ENCODE peak calls at places on chromosomes 7 and 10, in ten cellular contexts. S is A549, Y is mucosa of descending colon, J is fibroblast of mammary gland, O is fibroblast of pulmonary artery, Q is AG09309, E is HFFc6, N is uterus, L is thyroid gland, P is prostate gland. M is an unnamed sample.
A peak's percentile ranks its signal among the peaks of the same experiment; 100 is the strongest.

GRCh38 chr7:111240371-111240770 is 149.4 kb downstream of the LRRN3 start:
- DNase-seq in S (no peak), Y (no peak), J (no peak), O (no peak), Q (no peak), E (no peak), N (no peak), L (no peak), P (no peak), M (no peak)

GRCh38 chr10:8130973-8131911 is 76.8 kb downstream of the GATA3 start:
- DNase-seq in S (peak; percentile 36), Y (no peak), J (peak; percentile 5), O (peak; percentile 51), Q (peak; percentile 13), E (no peak), N (no peak), L (no peak), P (no peak), M (peak; percentile 67)

GRCh38 chr7:119123326-119123725 is 898.8 kb downstream of the ANKRD7 start:
- DNase-seq in S (no peak), Y (no peak), J (no peak), O (no peak), Q (no peak), E (no peak), N (no peak), L (no peak), P (no peak), M (no peak)

GRCh38 chr7:37448637-37449331 is at the start of gene ELMO1:
- DNase-seq in S (peak; percentile 76), Y (peak; percentile 80), J (peak; percentile 46), O (peak; percentile 44), Q (no peak), E (no peak), N (peak; percentile 46), L (peak; percentile 79), P (peak; percentile 45), M (peak; percentile 32)

GRCh38 chr7:24981544-24981951 is 1.6 kb upstream of the OSBPL3 start:
- DNase-seq in S (peak; percentile 19), Y (peak; percentile 49), J (peak; percentile 69), O (peak; percentile 47), Q (no peak), E (peak; percentile 83), N (peak; percentile 26), L (peak; percentile 82), P (no peak), M (peak; percentile 58)

GRCh38 chr7:98802088-98802780 is 67.6 kb downstream of the TMEM130 start:
- DNase-seq in S (peak; percentile 38), Y (peak; percentile 7), J (peak; percentile 72), O (peak; percentile 66), Q (no peak), E (peak; percentile 25), N (no peak), L (peak; percentile 2), P (no peak), M (peak; percentile 6)

GRCh38 chr10:47279276-47279675 is 20.7 kb upstream of the GDF10 start:
- DNase-seq in S (no peak), Y (no peak), J (no peak), O (no peak), Q (no peak), E (no peak), N (no peak), L (no peak), P (no peak), M (no peak)

GRCh38 chr10:97830064-97830463 is 19.6 kb upstream of the GOLGA7B start:
- DNase-seq in S (no peak), Y (no peak), J (no peak), O (no peak), Q (no peak), E (no peak), N (no peak), L (peak; percentile 85), P (no peak), M (no peak)

GRCh38 chr10:114332808-114333207 is 71.5 kb downstream of the AFAP1L2 start:
- DNase-seq in S (no peak), Y (no peak), J (peak; percentile 20), O (no peak), Q (no peak), E (no peak), N (peak; percentile 56), L (no peak), P (no peak), M (no peak)

GRCh38 chr7:157436076-157436475 is 99.3 kb downstream of the DNAJB6 start:
- DNase-seq in S (no peak), Y (no peak), J (no peak), O (no peak), Q (no peak), E (no peak), N (no peak), L (no peak), P (no peak), M (no peak)

GRCh38 chr7:36887235-36887634 is 162.9 kb upstream of the AOAH start:
- DNase-seq in S (no peak), Y (no peak), J (no peak), O (no peak), Q (no peak), E (no peak), N (no peak), L (no peak), P (no peak), M (no peak)

GRCh38 chr7:128093606-128094005 is 62.4 kb upstream of the LRRC4 start:
- DNase-seq in S (no peak), Y (no peak), J (no peak), O (no peak), Q (no peak), E (no peak), N (no peak), L (no peak), P (no peak), M (no peak)

GRCh38 chr7:87094322-87094721 is 34.9 kb upstream of the ELAPOR2 start:
- DNase-seq in S (no peak), Y (no peak), J (no peak), O (no peak), Q (no peak), E (no peak), N (no peak), L (no peak), P (no peak), M (no peak)

GRCh38 chr7:15016726-15017125 is 114.2 kb upstream of the DGKB start:
- DNase-seq in S (no peak), Y (no peak), J (no peak), O (no peak), Q (no peak), E (no peak), N (peak; percentile 61), L (no peak), P (no peak), M (peak; percentile 83)

GRCh38 chr10:22135591-22135990 is 82.2 kb downstream of the EBLN1 start:
- DNase-seq in S (no peak), Y (no peak), J (no peak), O (no peak), Q (no peak), E (no peak), N (no peak), L (peak; percentile 68), P (no peak), M (no peak)

GRCh38 chr7:101743241-101743994 is 74.0 kb upstream of the CUX1 start:
- DNase-seq in S (peak; percentile 60), Y (peak; percentile 76), J (peak; percentile 41), O (peak; percentile 58), Q (no peak), E (peak; percentile 25), N (peak; percentile 36), L (peak; percentile 37), P (peak; percentile 8), M (peak; percentile 30)

GRCh38 chr10:79559726-79560125 is 481 bp downstream of the SFTPA2 start:
- DNase-seq in S (no peak), Y (no peak), J (peak; percentile 45), O (peak; percentile 6), Q (no peak), E (peak; percentile 15), N (no peak), L (no peak), P (no peak), M (peak; percentile 72)

GRCh38 chr7:151795168-151795754 is 81.7 kb downstream of the PRKAG2 start:
- DNase-seq in S (no peak), Y (no peak), J (no peak), O (no peak), Q (no peak), E (no peak), N (no peak), L (no peak), P (no peak), M (no peak)

GRCh38 chr7:155069992-155070827 is at the start of gene HTR5A:
- DNase-seq in S (peak; percentile 78), Y (peak; percentile 94), J (peak; percentile 75), O (peak; percentile 81), Q (peak; percentile 35), E (peak; percentile 53), N (peak; percentile 54), L (peak; percentile 85), P (peak; percentile 61), M (peak; percentile 57)
- TF ChIP-seq CTCF in S (no peak), Y (no peak), J (no peak), O (no peak), Q (no peak), E (peak; percentile 17), N (no peak), L (no peak), P (no peak), M (no peak)

GRCh38 chr10:130352291-130352645 is 216.1 kb downstream of the GLRX3 start:
- DNase-seq in S (no peak), Y (no peak), J (no peak), O (no peak), Q (no peak), E (no peak), N (no peak), L (no peak), P (no peak), M (no peak)
- TF ChIP-seq CTCF in S (no peak), Y (no peak), J (no peak), O (no peak), Q (no peak), E (no peak), N (no peak), L (no peak), P (no peak), M (no peak)

GRCh38 chr10:108204528-108205313 is 1040.2 kb upstream of the SORCS1 start:
- DNase-seq in S (no peak), Y (peak; percentile 22), J (peak; percentile 47), O (peak; percentile 14), Q (no peak), E (peak; percentile 6), N (no peak), L (no peak), P (no peak), M (peak; percentile 71)
- TF ChIP-seq CTCF in S (no peak), Y (peak; percentile 43), J (peak; percentile 82), O (peak; percentile 42), Q (peak; percentile 31), E (peak; percentile 67), N (no peak), L (no peak), P (no peak), M (peak; percentile 87)

DNA sequence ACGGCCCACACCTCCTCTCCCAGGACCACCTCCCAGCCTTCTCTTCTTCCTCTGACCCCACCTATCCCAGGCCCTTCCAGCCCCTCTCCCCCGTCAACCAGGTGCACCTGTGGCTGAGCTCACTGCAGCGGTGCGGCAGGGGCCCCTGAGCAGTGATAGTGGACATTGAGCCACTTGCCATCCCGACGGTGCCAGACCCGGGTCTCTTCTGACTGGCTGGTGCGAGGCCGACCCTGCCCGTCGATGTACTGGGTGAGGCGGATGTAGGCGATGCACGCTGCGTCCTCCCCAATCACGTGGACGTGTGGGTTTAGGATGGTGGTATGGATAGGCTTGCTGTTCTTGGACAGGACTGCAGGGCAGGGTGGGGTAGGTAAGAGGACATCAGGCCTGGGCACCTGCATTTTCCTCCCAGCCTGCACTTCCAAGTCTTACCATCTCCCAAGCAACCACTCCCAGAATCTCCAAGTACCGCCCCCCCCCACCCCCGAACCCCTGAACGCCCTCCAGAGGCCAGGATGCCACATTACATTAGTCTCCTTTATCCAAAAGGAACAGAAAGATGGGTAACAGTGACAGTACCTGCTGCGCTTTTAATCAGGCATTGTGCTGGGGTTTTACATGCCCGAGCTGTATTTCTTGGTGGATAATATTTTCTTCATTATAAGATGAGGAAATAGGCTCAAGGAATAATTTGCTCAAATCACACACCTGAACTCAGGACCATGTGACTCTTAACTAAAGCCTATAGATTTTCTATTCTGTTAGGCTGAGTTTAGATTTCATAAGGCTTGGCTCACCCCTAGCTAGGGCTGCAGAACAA is 3.7 kb upstream of the NDST2 start:
- DNase-seq in S (peak; percentile 79), Y (no peak), J (peak; percentile 22), O (peak; percentile 12), Q (no peak), E (no peak), N (no peak), L (no peak), P (no peak), M (no peak)
- TF ChIP-seq CTCF in S (peak; percentile 23), Y (no peak), J (peak; percentile 19), O (peak; percentile 22), Q (peak; percentile 31), E (peak; percentile 69), N (no peak), L (no peak), P (no peak), M (peak; percentile 6)

M was measured in bronchial epithelial cell.